ENCODE peak calls at places on chromosomes 16 and 17, in nine cellular contexts. One of them, this sample, is unnamed.

GRCh38 chr16:51153275-51153991 is 2.4 kb upstream of the SALL1 start:
- DNase-seq in stimulated activated CD8-positive, alpha-beta memory T cell treated with anti-CD3 and anti-CD28 coated beads, Interleukin-12 subunit alpha, Interleukin-12 subunit beta, amount 100 ng/mL, for 4 hours: no peak
- DNase-seq in BJ: no peak
- DNase-seq in activated naive CD4-positive, alpha-beta T cell: no peak
- DNase-seq in activated CD8-positive, alpha-beta T cell treated with anti-CD3 and anti-CD28 coated beads, Interleukin-2, amount 10 ng/mL, durations not matched to agents 7 days and 5 days: no peak
- DNase-seq in stimulated activated CD4-positive, alpha-beta T cell treated with anti-CD3 and anti-CD28 coated beads, Interleukin-1b, Interleukin-23, amount 100 ng/mL, for 1 hour: no peak
- DNase-seq in adrenal gland: no peak
- DNase-seq in endothelial cell: peak; percentile 45
- DNase-seq in AG09309: no peak
- DNase-seq in this sample: no peak

GRCh38 chr16:85658504-85659326 is 30.0 kb downstream of the GINS2 start:
- DNase-seq in activated naive CD4-positive, alpha-beta T cell: no peak
- DNase-seq in stimulated activated CD8-positive, alpha-beta memory T cell treated with anti-CD3 and anti-CD28 coated beads, Interleukin-12 subunit alpha, Interleukin-12 subunit beta, amount 100 ng/mL, for 4 hours: no peak
- DNase-seq in adrenal gland: no peak
- DNase-seq in stimulated activated CD4-positive, alpha-beta T cell treated with anti-CD3 and anti-CD28 coated beads, Interleukin-1b, Interleukin-23, amount 100 ng/mL, for 1 hour: no peak
- DNase-seq in endothelial cell: no peak
- DNase-seq in AG09309: no peak
- DNase-seq in BJ: no peak
- DNase-seq in activated CD8-positive, alpha-beta T cell treated with anti-CD3 and anti-CD28 coated beads, Interleukin-2, amount 10 ng/mL, durations not matched to agents 7 days and 5 days: no peak
- DNase-seq in this sample: no peak

GRCh38 chr17:9218911-9219310 is 197.6 kb downstream of the NTN1 start:
- DNase-seq in stimulated activated CD4-positive, alpha-beta T cell treated with anti-CD3 and anti-CD28 coated beads, Interleukin-1b, Interleukin-23, amount 100 ng/mL, for 1 hour: no peak
- DNase-seq in endothelial cell: no peak
- DNase-seq in AG09309: no peak
- DNase-seq in stimulated activated CD8-positive, alpha-beta memory T cell treated with anti-CD3 and anti-CD28 coated beads, Interleukin-12 subunit alpha, Interleukin-12 subunit beta, amount 100 ng/mL, for 4 hours: no peak
- DNase-seq in activated naive CD4-positive, alpha-beta T cell: no peak
- DNase-seq in activated CD8-positive, alpha-beta T cell treated with anti-CD3 and anti-CD28 coated beads, Interleukin-2, amount 10 ng/mL, durations not matched to agents 7 days and 5 days: no peak
- DNase-seq in adrenal gland: no peak
- DNase-seq in BJ: no peak
- DNase-seq in this sample: no peak

GRCh38 chr16:86939609-86940008 is 361.3 kb downstream of the FOXL1 start:
- DNase-seq in BJ: no peak
- DNase-seq in stimulated activated CD4-positive, alpha-beta T cell treated with anti-CD3 and anti-CD28 coated beads, Interleukin-1b, Interleukin-23, amount 100 ng/mL, for 1 hour: no peak
- DNase-seq in endothelial cell: no peak
- DNase-seq in adrenal gland: no peak
- DNase-seq in AG09309: no peak
- DNase-seq in activated CD8-positive, alpha-beta T cell treated with anti-CD3 and anti-CD28 coated beads, Interleukin-2, amount 10 ng/mL, durations not matched to agents 7 days and 5 days: no peak
- DNase-seq in stimulated activated CD8-positive, alpha-beta memory T cell treated with anti-CD3 and anti-CD28 coated beads, Interleukin-12 subunit alpha, Interleukin-12 subunit beta, amount 100 ng/mL, for 4 hours: no peak
- DNase-seq in activated naive CD4-positive, alpha-beta T cell: no peak
- DNase-seq in this sample: no peak

GRCh38 chr16:50303605-50304466 is 37.5 kb downstream of the ADCY7 start:
- DNase-seq in activated naive CD4-positive, alpha-beta T cell: no peak
- DNase-seq in stimulated activated CD8-positive, alpha-beta memory T cell treated with anti-CD3 and anti-CD28 coated beads, Interleukin-12 subunit alpha, Interleukin-12 subunit beta, amount 100 ng/mL, for 4 hours: no peak
- DNase-seq in BJ: no peak
- DNase-seq in adrenal gland: no peak
- DNase-seq in AG09309: no peak
- DNase-seq in endothelial cell: no peak
- DNase-seq in activated CD8-positive, alpha-beta T cell treated with anti-CD3 and anti-CD28 coated beads, Interleukin-2, amount 10 ng/mL, durations not matched to agents 7 days and 5 days: no peak
- DNase-seq in stimulated activated CD4-positive, alpha-beta T cell treated with anti-CD3 and anti-CD28 coated beads, Interleukin-1b, Interleukin-23, amount 100 ng/mL, for 1 hour: no peak
- DNase-seq in this sample: no peak

GRCh38 chr17:1259910-1260389 is 10.3 kb upstream of the BHLHA9 start:
- DNase-seq in activated CD8-positive, alpha-beta T cell treated with anti-CD3 and anti-CD28 coated beads, Interleukin-2, amount 10 ng/mL, durations not matched to agents 7 days and 5 days: no peak
- DNase-seq in stimulated activated CD4-positive, alpha-beta T cell treated with anti-CD3 and anti-CD28 coated beads, Interleukin-1b, Interleukin-23, amount 100 ng/mL, for 1 hour: no peak
- DNase-seq in stimulated activated CD8-positive, alpha-beta memory T cell treated with anti-CD3 and anti-CD28 coated beads, Interleukin-12 subunit alpha, Interleukin-12 subunit beta, amount 100 ng/mL, for 4 hours: no peak
- DNase-seq in endothelial cell: no peak
- DNase-seq in BJ: no peak
- DNase-seq in AG09309: no peak
- DNase-seq in adrenal gland: no peak
- DNase-seq in activated naive CD4-positive, alpha-beta T cell: no peak
- DNase-seq in this sample: no peak

GRCh38 chr17:10646393-10646990 is 10.6 kb downstream of the MYH3 start:
- DNase-seq in AG09309: peak; percentile 39
- DNase-seq in stimulated activated CD4-positive, alpha-beta T cell treated with anti-CD3 and anti-CD28 coated beads, Interleukin-1b, Interleukin-23, amount 100 ng/mL, for 1 hour: peak; percentile 45
- DNase-seq in BJ: no peak
- DNase-seq in activated CD8-positive, alpha-beta T cell treated with anti-CD3 and anti-CD28 coated beads, Interleukin-2, amount 10 ng/mL, durations not matched to agents 7 days and 5 days: peak; percentile 80
- DNase-seq in adrenal gland: peak; percentile 62
- DNase-seq in stimulated activated CD8-positive, alpha-beta memory T cell treated with anti-CD3 and anti-CD28 coated beads, Interleukin-12 subunit alpha, Interleukin-12 subunit beta, amount 100 ng/mL, for 4 hours: peak; percentile 33
- DNase-seq in endothelial cell: peak; percentile 84
- DNase-seq in activated naive CD4-positive, alpha-beta T cell: peak; percentile 26
- DNase-seq in this sample: peak; percentile 53

GRCh38 chr17:83056583-83057396 is 22.6 kb upstream of the METRNL start:
- DNase-seq in activated CD8-positive, alpha-beta T cell treated with anti-CD3 and anti-CD28 coated beads, Interleukin-2, amount 10 ng/mL, durations not matched to agents 7 days and 5 days: no peak
- DNase-seq in adrenal gland: no peak
- DNase-seq in AG09309: no peak
- DNase-seq in activated naive CD4-positive, alpha-beta T cell: no peak
- DNase-seq in stimulated activated CD8-positive, alpha-beta memory T cell treated with anti-CD3 and anti-CD28 coated beads, Interleukin-12 subunit alpha, Interleukin-12 subunit beta, amount 100 ng/mL, for 4 hours: no peak
- DNase-seq in stimulated activated CD4-positive, alpha-beta T cell treated with anti-CD3 and anti-CD28 coated beads, Interleukin-1b, Interleukin-23, amount 100 ng/mL, for 1 hour: no peak
- DNase-seq in endothelial cell: peak; percentile 1
- DNase-seq in BJ: no peak
- DNase-seq in this sample: no peak

GRCh38 chr17:36066365-36066945 is 2.4 kb downstream of the CCL18 start:
- DNase-seq in BJ: no peak
- DNase-seq in endothelial cell: no peak
- DNase-seq in activated naive CD4-positive, alpha-beta T cell: no peak
- DNase-seq in AG09309: no peak
- DNase-seq in stimulated activated CD8-positive, alpha-beta memory T cell treated with anti-CD3 and anti-CD28 coated beads, Interleukin-12 subunit alpha, Interleukin-12 subunit beta, amount 100 ng/mL, for 4 hours: no peak
- DNase-seq in stimulated activated CD4-positive, alpha-beta T cell treated with anti-CD3 and anti-CD28 coated beads, Interleukin-1b, Interleukin-23, amount 100 ng/mL, for 1 hour: no peak
- DNase-seq in adrenal gland: no peak
- DNase-seq in activated CD8-positive, alpha-beta T cell treated with anti-CD3 and anti-CD28 coated beads, Interleukin-2, amount 10 ng/mL, durations not matched to agents 7 days and 5 days: peak; percentile 64
- DNase-seq in this sample: no peak

GRCh38 chr17:21021208-21021803 is 21.5 kb downstream of the USP22 start:
- DNase-seq in activated CD8-positive, alpha-beta T cell treated with anti-CD3 and anti-CD28 coated beads, Interleukin-2, amount 10 ng/mL, durations not matched to agents 7 days and 5 days: no peak
- DNase-seq in adrenal gland: no peak
- DNase-seq in AG09309: no peak
- DNase-seq in activated naive CD4-positive, alpha-beta T cell: no peak
- DNase-seq in endothelial cell: no peak
- DNase-seq in stimulated activated CD4-positive, alpha-beta T cell treated with anti-CD3 and anti-CD28 coated beads, Interleukin-1b, Interleukin-23, amount 100 ng/mL, for 1 hour: no peak
- DNase-seq in stimulated activated CD8-positive, alpha-beta memory T cell treated with anti-CD3 and anti-CD28 coated beads, Interleukin-12 subunit alpha, Interleukin-12 subunit beta, amount 100 ng/mL, for 4 hours: no peak
- DNase-seq in BJ: no peak
- DNase-seq in this sample: no peak

GRCh38 chr17:58083491-58084316 is 485 bp downstream of the DYNLL2 start:
- DNase-seq in AG09309: no peak
- DNase-seq in BJ: no peak
- DNase-seq in stimulated activated CD4-positive, alpha-beta T cell treated with anti-CD3 and anti-CD28 coated beads, Interleukin-1b, Interleukin-23, amount 100 ng/mL, for 1 hour: peak; percentile 23
- DNase-seq in activated naive CD4-positive, alpha-beta T cell: no peak
- DNase-seq in activated CD8-positive, alpha-beta T cell treated with anti-CD3 and anti-CD28 coated beads, Interleukin-2, amount 10 ng/mL, durations not matched to agents 7 days and 5 days: peak; percentile 76
- DNase-seq in adrenal gland: peak; percentile 80
- DNase-seq in endothelial cell: peak; percentile 44
- DNase-seq in stimulated activated CD8-positive, alpha-beta memory T cell treated with anti-CD3 and anti-CD28 coated beads, Interleukin-12 subunit alpha, Interleukin-12 subunit beta, amount 100 ng/mL, for 4 hours: peak; percentile 63
- DNase-seq in this sample: peak; percentile 22

GRCh38 chr17:78537217-78537860 is 39.9 kb downstream of the DNAH17 start:
- DNase-seq in stimulated activated CD4-positive, alpha-beta T cell treated with anti-CD3 and anti-CD28 coated beads, Interleukin-1b, Interleukin-23, amount 100 ng/mL, for 1 hour: no peak
- DNase-seq in adrenal gland: no peak
- DNase-seq in activated CD8-positive, alpha-beta T cell treated with anti-CD3 and anti-CD28 coated beads, Interleukin-2, amount 10 ng/mL, durations not matched to agents 7 days and 5 days: no peak
- DNase-seq in BJ: no peak
- DNase-seq in AG09309: no peak
- DNase-seq in activated naive CD4-positive, alpha-beta T cell: no peak
- DNase-seq in endothelial cell: no peak
- DNase-seq in stimulated activated CD8-positive, alpha-beta memory T cell treated with anti-CD3 and anti-CD28 coated beads, Interleukin-12 subunit alpha, Interleukin-12 subunit beta, amount 100 ng/mL, for 4 hours: no peak
- DNase-seq in this sample: no peak

GRCh38 chr17:66952681-66953638 is 11.5 kb upstream of the CACNG4 start:
- DNase-seq in stimulated activated CD4-positive, alpha-beta T cell treated with anti-CD3 and anti-CD28 coated beads, Interleukin-1b, Interleukin-23, amount 100 ng/mL, for 1 hour: no peak
- DNase-seq in adrenal gland: no peak
- DNase-seq in AG09309: no peak
- DNase-seq in activated naive CD4-positive, alpha-beta T cell: no peak
- DNase-seq in stimulated activated CD8-positive, alpha-beta memory T cell treated with anti-CD3 and anti-CD28 coated beads, Interleukin-12 subunit alpha, Interleukin-12 subunit beta, amount 100 ng/mL, for 4 hours: no peak
- DNase-seq in BJ: no peak
- DNase-seq in activated CD8-positive, alpha-beta T cell treated with anti-CD3 and anti-CD28 coated beads, Interleukin-2, amount 10 ng/mL, durations not matched to agents 7 days and 5 days: no peak
- DNase-seq in endothelial cell: no peak
- DNase-seq in this sample: no peak

This sample was measured in GM04504.